ENCODE peak calls at places on chromosomes 12 and 14, in four cellular contexts. P is GM12891, I is HepG2, Z is H1. M is an unnamed sample.

GRCh38 chr12:19074700-19075099 is 54.8 kb upstream of the PLEKHA5 start:
- DNase-seq in I (no peak), P (no peak), Z (no peak), M (no peak)

GRCh38 chr12:17802657-17803641 is 287.0 kb downstream of the RERGL start:
- DNase-seq in Z (no peak), P (no peak), I (no peak), M (no peak)

GRCh38 chr12:132222096-132222807 is 78.0 kb downstream of the NOC4L start:
- DNase-seq in I (peak), P (no peak), Z (no peak), M (no peak)

GRCh38 chr12:131865196-131865875 is 29.1 kb upstream of the ULK1 start:
- DNase-seq in I (no peak), Z (no peak), P (no peak), M (peak)

GRCh38 chr12:85814116-85814515 is 22.1 kb downstream of the RASSF9 start:
- DNase-seq in P (no peak), I (no peak), Z (no peak), M (no peak)

GRCh38 chr14:71411280-71411595 is 504.0 kb downstream of the PCNX1 start:
- DNase-seq in Z (no peak), P (no peak), I (no peak), M (no peak)

GRCh38 chr12:81128930-81129554 is 51.2 kb downstream of the ACSS3 start:
- DNase-seq in Z (no peak), I (peak), P (peak), M (no peak)

GRCh38 chr14:68458840-68459469 is 333.9 kb downstream of the ZFP36L1 start:
- DNase-seq in I (peak), P (no peak), Z (no peak), M (no peak)

GRCh38 chr12:43336962-43337555 is 214.9 kb downstream of the ADAMTS20 start:
- DNase-seq in P (no peak), I (no peak), Z (no peak), M (no peak)

GRCh38 chr14:85617799-85618198 is 87.9 kb downstream of the FLRT2 start:
- DNase-seq in I (no peak), Z (no peak), P (no peak), M (no peak)

GRCh38 chr12:48104531-48104930 is 1.3 kb downstream of the SENP1 start:
- DNase-seq in Z (no peak), I (no peak), P (no peak), M (no peak)

GRCh38 chr12:58502236-58502635 is 418.1 kb downstream of the LRIG3 start:
- DNase-seq in Z (no peak), I (no peak), P (no peak), M (no peak)

GRCh38 chr14:50351016-50351415 is 38.9 kb downstream of the DMAC2L start:
- DNase-seq in I (no peak), Z (no peak), P (no peak), M (no peak)

GRCh38 chr14:89701079-89702043 is 253.2 kb downstream of the EFCAB11 start:
- DNase-seq in P (peak), I (peak), Z (peak), M (peak)

GRCh38 chr12:13982010-13982409 is 608 bp upstream of the GRIN2B start:
- DNase-seq in P (no peak), Z (no peak), I (no peak), M (no peak)

GRCh38 chr14:104151546-104152245 is 13.3 kb downstream of the KIF26A start:
- DNase-seq in Z (no peak), I (no peak), P (no peak), M (no peak)

GRCh38 chr14:105927661-105928060 is 401.3 kb downstream of the TMEM121 start:
- DNase-seq in Z (no peak), P (no peak), I (no peak), M (no peak)

GRCh38 chr12:14937689-14938088 is 648 bp downstream of the ERP27 start:
- DNase-seq in P (no peak), I (no peak), Z (no peak), M (no peak)

DNA sequence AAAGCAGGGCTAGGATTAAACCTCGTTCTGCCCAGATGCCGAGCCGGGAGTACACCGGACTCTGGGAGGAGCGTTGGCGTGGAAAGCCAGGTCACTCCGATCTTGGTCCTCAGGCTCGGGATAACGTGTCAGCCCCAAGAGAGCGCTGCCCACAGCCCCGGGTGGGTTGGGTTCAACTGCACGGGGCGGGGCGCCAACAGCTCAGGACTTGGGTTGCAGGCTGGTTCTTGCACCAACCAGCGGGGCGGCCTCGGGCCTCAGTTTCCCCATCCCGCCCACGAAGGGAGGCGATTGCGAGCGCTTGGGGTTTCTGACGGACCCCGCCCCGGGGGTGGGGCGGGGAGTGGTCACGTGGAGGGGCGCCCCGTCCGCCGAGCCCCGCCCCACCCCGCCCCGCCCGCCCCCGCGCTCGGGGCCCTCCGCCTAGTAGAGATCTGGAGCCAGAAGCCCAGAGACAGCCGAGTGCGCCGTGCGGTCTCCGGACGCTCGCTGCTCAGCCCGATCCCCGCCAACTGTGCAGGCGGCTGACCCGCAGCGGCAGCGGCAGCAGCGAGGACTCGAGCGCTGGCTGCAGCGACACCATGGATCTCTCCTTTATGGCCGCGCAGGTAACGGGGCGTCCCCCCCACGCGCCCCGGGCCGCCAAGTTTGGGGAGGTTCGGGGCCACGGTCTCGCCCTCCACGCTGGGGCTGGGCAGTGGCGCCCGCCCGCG is at the start of gene C14orf132:
- DNase-seq in I (no peak), Z (no peak), P (peak), M (peak)
- TF ChIP-seq TAF1 in I (no peak), Z (peak), P (no peak), M (no peak)

GRCh38 chr12:6699989-6700645 is 498 bp downstream of the PIANP start:
- DNase-seq in P (no peak), Z (no peak), I (no peak), M (no peak)

GRCh38 chr12:6699259-6699988 is 1.2 kb downstream of the PIANP start:
- DNase-seq in P (no peak), Z (no peak), I (no peak), M (no peak)

GRCh38 chr12:6698352-6699046 is 2.1 kb downstream of the PIANP start:
- DNase-seq in Z (no peak), I (no peak), P (no peak), M (no peak)

GRCh38 chr12:6701078-6701768 is 608 bp upstream of the PIANP start:
- DNase-seq in I (no peak), Z (no peak), P (no peak), M (no peak)

DNA sequence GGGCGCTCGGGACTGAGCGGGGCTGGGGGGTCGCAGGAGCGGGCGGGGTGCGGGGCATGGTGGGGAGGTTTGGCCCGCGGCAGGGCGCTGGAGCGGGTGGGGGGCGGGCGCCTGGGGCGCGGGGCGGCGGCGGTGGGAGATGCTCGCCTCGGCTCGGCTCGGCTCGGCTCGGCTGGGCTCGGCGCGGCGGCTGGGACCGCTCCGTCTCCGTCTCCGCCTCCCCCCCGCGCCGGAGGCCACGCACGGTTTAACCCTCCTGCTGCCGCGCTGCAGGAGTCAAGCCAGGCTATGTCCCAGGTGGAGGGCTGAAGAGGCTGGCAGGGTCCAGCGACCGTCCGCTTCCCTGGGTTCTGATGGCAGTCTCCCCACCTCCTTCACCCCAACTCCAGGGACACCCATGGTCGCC is at the start of gene PIANP:
- DNase-seq in Z (no peak), P (no peak), I (no peak), M (no peak)
- TF ChIP-seq TAF1 in Z (no peak), P (no peak), I (no peak), M (no peak)

DNA sequence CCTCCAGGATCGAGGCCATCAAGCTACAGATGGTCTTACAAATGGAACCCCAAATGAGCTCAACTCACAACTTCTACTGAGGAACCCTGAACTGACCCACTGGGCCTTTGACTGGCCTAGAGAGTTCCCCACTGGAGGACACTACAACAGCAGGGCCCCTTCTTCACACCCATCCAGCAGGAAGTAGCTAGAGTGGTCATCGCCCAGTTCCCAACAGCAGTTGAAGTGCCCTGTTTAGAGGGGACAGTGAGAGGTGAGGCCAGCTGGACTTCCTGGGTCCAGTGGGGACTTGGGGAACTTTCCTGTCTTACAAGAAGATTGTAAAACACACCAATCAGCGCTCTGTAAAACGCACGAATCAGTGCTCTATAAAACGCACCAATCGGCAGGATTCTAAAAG is 247.9 kb upstream of the BTG1 start:
- DNase-seq in I (no peak), P (no peak), Z (no peak), M (no peak)
- TF ChIP-seq TAF1 in I (no peak), P (no peak), Z (no peak), M (no peak)

GRCh38 chr12:94062796-94063635 is 85.4 kb upstream of the PLXNC1 start:
- DNase-seq in I (no peak), P (no peak), Z (no peak), M (no peak)
- TF ChIP-seq TAF1 in I (no peak), P (no peak), Z (no peak), M (no peak)

GRCh38 chr12:98939926-98940325 is 294.8 kb downstream of the APAF1 start:
- DNase-seq in P (no peak), I (no peak), Z (no peak), M (no peak)

GRCh38 chr12:98935847-98936246 is 290.8 kb downstream of the APAF1 start:
- DNase-seq in Z (no peak), P (no peak), I (no peak), M (no peak)

DNA sequence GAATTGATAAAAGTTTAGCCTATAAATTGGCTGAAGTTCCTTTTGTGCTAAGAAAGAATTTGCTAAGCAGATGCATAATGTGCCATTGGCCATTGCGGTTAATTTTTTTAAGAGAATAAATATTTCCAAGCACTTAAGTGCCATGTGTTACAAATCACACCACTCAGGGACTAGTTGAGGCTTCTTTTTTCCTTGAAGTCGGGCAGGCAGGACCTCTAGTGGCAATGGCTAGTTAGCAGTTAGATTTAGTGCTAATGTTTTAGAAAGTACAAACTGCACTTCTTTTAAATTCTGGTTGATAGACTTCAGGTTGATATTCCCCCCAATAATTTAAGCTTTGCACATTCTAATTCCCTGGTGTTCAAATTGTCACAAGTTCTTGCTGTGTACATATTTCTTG is 294.3 kb downstream of the APAF1 start:
- DNase-seq in P (no peak), Z (no peak), I (peak), M (no peak)
- TF ChIP-seq TAF1 in P (no peak), Z (no peak), I (no peak), M (no peak)

DNA sequence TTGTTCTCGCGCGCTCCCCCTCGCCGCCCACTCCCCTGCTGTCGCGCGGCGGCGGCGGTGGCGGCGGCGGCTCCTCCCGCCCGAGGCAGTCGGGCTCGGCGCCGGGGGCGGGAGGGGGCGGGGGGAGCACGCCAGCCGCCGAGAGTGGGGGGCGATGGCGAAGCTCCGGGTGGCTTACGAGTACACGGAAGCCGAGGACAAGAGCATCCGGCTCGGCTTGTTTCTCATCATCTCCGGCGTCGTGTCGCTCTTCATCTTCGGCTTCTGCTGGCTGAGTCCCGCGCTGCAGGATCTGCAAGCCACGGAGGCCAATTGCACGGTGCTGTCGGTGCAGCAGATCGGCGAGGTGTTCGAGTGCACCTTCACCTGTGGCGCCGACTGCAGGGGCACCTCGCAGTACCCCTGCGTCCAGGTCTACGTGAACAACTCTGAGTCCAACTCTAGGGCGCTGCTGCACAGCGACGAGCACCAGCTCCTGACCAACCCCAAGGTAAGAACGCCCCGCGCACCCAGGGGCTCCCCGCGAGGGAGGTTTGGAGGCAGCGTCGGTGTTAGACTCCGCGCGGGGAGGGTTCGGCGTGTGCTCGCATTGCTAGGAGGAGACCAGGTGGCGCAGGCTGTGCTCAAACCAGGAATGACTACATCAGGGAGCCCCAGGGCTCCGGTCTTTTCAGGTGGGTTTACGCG is 634 bp downstream of the KCNMB4 start:
- DNase-seq in P (peak), I (peak), Z (no peak), M (peak)
- TF ChIP-seq TAF1 in P (no peak), I (no peak), Z (no peak), M (no peak)

M was measured in GM12892.